ENCODE peak calls at places on chromosomes 16 and 17, in ten cellular contexts. One of them, this sample, is unnamed.

GRCh38 chr16:3256146-3256875 is at the start of gene MEFV:
- DNase-seq in IMR-90: peak; percentile 5
- DNase-seq in transverse colon: peak; percentile 9
- DNase-seq in naive thymus-derived CD4-positive, alpha-beta T cell: no peak
- DNase-seq in HCT116: no peak
- DNase-seq in CD8-positive, alpha-beta T cell: no peak
- DNase-seq in adrenal gland: no peak
- DNase-seq in upper lobe of right lung: no peak
- DNase-seq in cardiac muscle cell: peak; percentile 64
- DNase-seq in spleen: no peak
- DNase-seq in this sample: no peak

GRCh38 chr17:10394201-10394887 is 21.5 kb upstream of the MYH13 start:
- DNase-seq in transverse colon: no peak
- DNase-seq in naive thymus-derived CD4-positive, alpha-beta T cell: no peak
- DNase-seq in HCT116: no peak
- DNase-seq in IMR-90: no peak
- DNase-seq in upper lobe of right lung: no peak
- DNase-seq in adrenal gland: no peak
- DNase-seq in CD8-positive, alpha-beta T cell: no peak
- DNase-seq in cardiac muscle cell: no peak
- DNase-seq in spleen: no peak
- DNase-seq in this sample: no peak

GRCh38 chr17:43874293-43874692 is 27.3 kb downstream of the CD300LG start:
- DNase-seq in naive thymus-derived CD4-positive, alpha-beta T cell: no peak
- DNase-seq in IMR-90: no peak
- DNase-seq in transverse colon: peak; percentile 82
- DNase-seq in cardiac muscle cell: no peak
- DNase-seq in adrenal gland: no peak
- DNase-seq in CD8-positive, alpha-beta T cell: no peak
- DNase-seq in HCT116: no peak
- DNase-seq in upper lobe of right lung: no peak
- DNase-seq in spleen: no peak
- DNase-seq in this sample: no peak

GRCh38 chr17:51684214-51684613 is 423.9 kb downstream of the UTP18 start:
- DNase-seq in upper lobe of right lung: no peak
- DNase-seq in cardiac muscle cell: no peak
- DNase-seq in transverse colon: no peak
- DNase-seq in HCT116: no peak
- DNase-seq in CD8-positive, alpha-beta T cell: no peak
- DNase-seq in IMR-90: no peak
- DNase-seq in adrenal gland: no peak
- DNase-seq in naive thymus-derived CD4-positive, alpha-beta T cell: no peak
- DNase-seq in spleen: no peak
- DNase-seq in this sample: no peak

GRCh38 chr16:67780847-67781547 is 25.4 kb downstream of the RANBP10 start:
- DNase-seq in spleen: no peak
- DNase-seq in CD8-positive, alpha-beta T cell: no peak
- DNase-seq in IMR-90: no peak
- DNase-seq in cardiac muscle cell: no peak
- DNase-seq in upper lobe of right lung: no peak
- DNase-seq in HCT116: no peak
- DNase-seq in naive thymus-derived CD4-positive, alpha-beta T cell: no peak
- DNase-seq in adrenal gland: no peak
- DNase-seq in transverse colon: no peak
- DNase-seq in this sample: no peak

GRCh38 chr17:61296058-61296457 is 103.6 kb upstream of the TBX2 start:
- DNase-seq in naive thymus-derived CD4-positive, alpha-beta T cell: no peak
- DNase-seq in transverse colon: no peak
- DNase-seq in CD8-positive, alpha-beta T cell: no peak
- DNase-seq in spleen: no peak
- DNase-seq in IMR-90: no peak
- DNase-seq in upper lobe of right lung: no peak
- DNase-seq in adrenal gland: no peak
- DNase-seq in cardiac muscle cell: no peak
- DNase-seq in HCT116: no peak
- DNase-seq in this sample: no peak

GRCh38 chr17:38879878-38880727 is 10.2 kb downstream of the LASP1 start:
- DNase-seq in cardiac muscle cell: peak; percentile 87
- DNase-seq in upper lobe of right lung: no peak
- DNase-seq in naive thymus-derived CD4-positive, alpha-beta T cell: peak; percentile 34
- DNase-seq in adrenal gland: peak; percentile 80
- DNase-seq in transverse colon: peak; percentile 41
- DNase-seq in CD8-positive, alpha-beta T cell: no peak
- DNase-seq in HCT116: no peak
- DNase-seq in spleen: no peak
- DNase-seq in IMR-90: peak; percentile 83
- DNase-seq in this sample: no peak

GRCh38 chr16:1929105-1929504 is 10.9 kb upstream of the HS3ST6 start:
- DNase-seq in IMR-90: no peak
- DNase-seq in adrenal gland: no peak
- DNase-seq in CD8-positive, alpha-beta T cell: no peak
- DNase-seq in transverse colon: no peak
- DNase-seq in cardiac muscle cell: peak; percentile 41
- DNase-seq in HCT116: no peak
- DNase-seq in upper lobe of right lung: no peak
- DNase-seq in naive thymus-derived CD4-positive, alpha-beta T cell: no peak
- DNase-seq in spleen: no peak
- DNase-seq in this sample: no peak

DNA sequence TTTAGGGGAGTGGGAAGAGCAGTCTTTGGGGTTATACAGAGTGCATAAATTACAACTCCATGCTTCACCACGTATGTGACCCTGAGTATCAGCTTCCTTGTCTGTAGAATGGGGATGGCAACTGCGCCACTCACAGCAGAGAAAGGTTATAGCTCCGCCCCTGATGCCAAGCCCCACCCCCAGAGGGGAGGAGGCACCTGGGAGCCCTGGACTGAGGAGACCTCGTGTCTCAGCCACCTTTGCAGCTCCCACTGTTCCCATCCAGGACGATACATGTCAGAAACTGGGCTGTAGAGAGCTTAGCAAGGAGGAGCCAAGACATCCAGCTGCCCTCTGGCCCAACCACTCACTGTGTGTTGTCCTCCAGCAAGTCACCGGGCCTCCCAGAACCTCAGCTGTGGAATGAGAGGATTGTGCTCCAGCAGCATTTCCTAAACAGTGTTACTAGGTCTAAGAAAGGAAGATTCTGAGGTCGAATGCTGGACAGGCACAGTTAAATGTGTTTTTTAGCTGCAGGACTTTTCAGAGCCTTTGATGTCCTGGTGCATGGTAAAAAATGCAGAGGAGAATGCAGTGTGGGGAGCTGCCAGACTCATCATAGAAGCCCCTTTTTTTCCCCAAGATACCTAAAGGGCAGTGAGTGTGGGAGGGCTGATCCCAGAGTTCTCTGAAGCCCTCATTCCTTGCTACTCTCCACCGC is 49.4 kb downstream of the BEAN1 start:
- DNase-seq in HCT116: no peak
- DNase-seq in transverse colon: no peak
- DNase-seq in upper lobe of right lung: no peak
- DNase-seq in CD8-positive, alpha-beta T cell: peak; percentile 14
- DNase-seq in naive thymus-derived CD4-positive, alpha-beta T cell: no peak
- DNase-seq in cardiac muscle cell: peak; percentile 23
- DNase-seq in spleen: peak; percentile 82
- DNase-seq in IMR-90: no peak
- DNase-seq in adrenal gland: peak; percentile 45
- DNase-seq in this sample: no peak
- H3K27me3 ChIP-seq in HCT116: no peaks in the 10 kb centered on the region
- H3K27me3 ChIP-seq in transverse colon: peaks cover 14% of the 10 kb centered on the region
- H3K27me3 ChIP-seq in upper lobe of right lung: no peaks in the 10 kb centered on the region
- H3K27me3 ChIP-seq in CD8-positive, alpha-beta T cell: no peaks in the 10 kb centered on the region
- H3K27me3 ChIP-seq in naive thymus-derived CD4-positive, alpha-beta T cell: no peaks in the 10 kb centered on the region
- H3K27me3 ChIP-seq in cardiac muscle cell: peaks cover 7% of the 10 kb centered on the region
- H3K27me3 ChIP-seq in spleen: no peaks in the 10 kb centered on the region
- H3K27me3 ChIP-seq in IMR-90: peaks cover 20% of the 10 kb centered on the region
- H3K27me3 ChIP-seq in adrenal gland: no peaks in the 10 kb centered on the region
- H3K27me3 ChIP-seq in this sample: no peaks in the 10 kb centered on the region

GRCh38 chr16:85826686-85827247 is 27.3 kb downstream of the COX4I1 start:
- DNase-seq in CD8-positive, alpha-beta T cell: no peak
- DNase-seq in IMR-90: no peak
- DNase-seq in cardiac muscle cell: no peak
- DNase-seq in spleen: no peak
- DNase-seq in adrenal gland: no peak
- DNase-seq in transverse colon: no peak
- DNase-seq in HCT116: no peak
- DNase-seq in upper lobe of right lung: no peak
- DNase-seq in naive thymus-derived CD4-positive, alpha-beta T cell: no peak
- DNase-seq in this sample: peak; percentile 24

GRCh38 chr16:85829266-85829665 is 29.8 kb downstream of the COX4I1 start:
- DNase-seq in adrenal gland: no peak
- DNase-seq in CD8-positive, alpha-beta T cell: no peak
- DNase-seq in HCT116: no peak
- DNase-seq in naive thymus-derived CD4-positive, alpha-beta T cell: no peak
- DNase-seq in upper lobe of right lung: no peak
- DNase-seq in transverse colon: no peak
- DNase-seq in IMR-90: no peak
- DNase-seq in cardiac muscle cell: no peak
- DNase-seq in spleen: no peak
- DNase-seq in this sample: peak; percentile 45

GRCh38 chr16:85832578-85833539 is 33.4 kb downstream of the COX4I1 start:
- DNase-seq in spleen: peak; percentile 91
- DNase-seq in adrenal gland: no peak
- DNase-seq in HCT116: no peak
- DNase-seq in naive thymus-derived CD4-positive, alpha-beta T cell: no peak
- DNase-seq in cardiac muscle cell: no peak
- DNase-seq in IMR-90: no peak
- DNase-seq in transverse colon: no peak
- DNase-seq in CD8-positive, alpha-beta T cell: no peak
- DNase-seq in upper lobe of right lung: no peak
- DNase-seq in this sample: no peak

GRCh38 chr16:85828166-85828565 is 28.7 kb downstream of the COX4I1 start:
- DNase-seq in cardiac muscle cell: no peak
- DNase-seq in adrenal gland: no peak
- DNase-seq in CD8-positive, alpha-beta T cell: no peak
- DNase-seq in transverse colon: no peak
- DNase-seq in IMR-90: no peak
- DNase-seq in naive thymus-derived CD4-positive, alpha-beta T cell: no peak
- DNase-seq in spleen: no peak
- DNase-seq in HCT116: no peak
- DNase-seq in upper lobe of right lung: no peak
- DNase-seq in this sample: peak; percentile 35

GRCh38 chr16:85829751-85830445 is 30.4 kb downstream of the COX4I1 start:
- DNase-seq in IMR-90: no peak
- DNase-seq in HCT116: no peak
- DNase-seq in CD8-positive, alpha-beta T cell: no peak
- DNase-seq in spleen: peak; percentile 82
- DNase-seq in cardiac muscle cell: no peak
- DNase-seq in upper lobe of right lung: peak; percentile 82
- DNase-seq in naive thymus-derived CD4-positive, alpha-beta T cell: no peak
- DNase-seq in adrenal gland: peak; percentile 60
- DNase-seq in transverse colon: peak; percentile 43
- DNase-seq in this sample: peak; percentile 73
- H3K27me3 ChIP-seq in IMR-90: peaks cover 49% of the 10 kb centered on the region
- H3K27me3 ChIP-seq in HCT116: peaks cover 4% of the 10 kb centered on the region
- H3K27me3 ChIP-seq in CD8-positive, alpha-beta T cell: peaks cover 3% of the 10 kb centered on the region
- H3K27me3 ChIP-seq in spleen: peaks cover 45% of the 10 kb centered on the region
- H3K27me3 ChIP-seq in cardiac muscle cell: no peaks in the 10 kb centered on the region
- H3K27me3 ChIP-seq in upper lobe of right lung: peaks cover 7% of the 10 kb centered on the region
- H3K27me3 ChIP-seq in naive thymus-derived CD4-positive, alpha-beta T cell: no peaks in the 10 kb centered on the region
- H3K27me3 ChIP-seq in adrenal gland: no peaks in the 10 kb centered on the region
- H3K27me3 ChIP-seq in transverse colon: peaks cover 8% of the 10 kb centered on the region
- H3K27me3 ChIP-seq in this sample: peaks cover 25% of the 10 kb centered on the region

GRCh38 chr16:83728518-83728917 is 79.3 kb upstream of the HSBP1 start:
- DNase-seq in adrenal gland: no peak
- DNase-seq in HCT116: no peak
- DNase-seq in IMR-90: no peak
- DNase-seq in naive thymus-derived CD4-positive, alpha-beta T cell: no peak
- DNase-seq in CD8-positive, alpha-beta T cell: no peak
- DNase-seq in upper lobe of right lung: no peak
- DNase-seq in spleen: no peak
- DNase-seq in cardiac muscle cell: no peak
- DNase-seq in transverse colon: no peak
- DNase-seq in this sample: no peak

GRCh38 chr16:83725313-83725712 is 82.5 kb upstream of the HSBP1 start:
- DNase-seq in adrenal gland: no peak
- DNase-seq in IMR-90: no peak
- DNase-seq in CD8-positive, alpha-beta T cell: no peak
- DNase-seq in spleen: no peak
- DNase-seq in naive thymus-derived CD4-positive, alpha-beta T cell: no peak
- DNase-seq in transverse colon: no peak
- DNase-seq in cardiac muscle cell: no peak
- DNase-seq in HCT116: no peak
- DNase-seq in upper lobe of right lung: no peak
- DNase-seq in this sample: no peak

GRCh38 chr16:83727018-83727417 is 80.8 kb upstream of the HSBP1 start:
- DNase-seq in IMR-90: peak; percentile 57
- DNase-seq in adrenal gland: no peak
- DNase-seq in upper lobe of right lung: no peak
- DNase-seq in transverse colon: no peak
- DNase-seq in cardiac muscle cell: peak; percentile 14
- DNase-seq in spleen: no peak
- DNase-seq in CD8-positive, alpha-beta T cell: no peak
- DNase-seq in naive thymus-derived CD4-positive, alpha-beta T cell: no peak
- DNase-seq in HCT116: no peak
- DNase-seq in this sample: no peak

GRCh38 chr16:83730812-83731211 is 77.0 kb upstream of the HSBP1 start:
- DNase-seq in transverse colon: no peak
- DNase-seq in spleen: no peak
- DNase-seq in cardiac muscle cell: no peak
- DNase-seq in adrenal gland: no peak
- DNase-seq in HCT116: no peak
- DNase-seq in IMR-90: no peak
- DNase-seq in CD8-positive, alpha-beta T cell: no peak
- DNase-seq in upper lobe of right lung: no peak
- DNase-seq in naive thymus-derived CD4-positive, alpha-beta T cell: no peak
- DNase-seq in this sample: no peak

DNA sequence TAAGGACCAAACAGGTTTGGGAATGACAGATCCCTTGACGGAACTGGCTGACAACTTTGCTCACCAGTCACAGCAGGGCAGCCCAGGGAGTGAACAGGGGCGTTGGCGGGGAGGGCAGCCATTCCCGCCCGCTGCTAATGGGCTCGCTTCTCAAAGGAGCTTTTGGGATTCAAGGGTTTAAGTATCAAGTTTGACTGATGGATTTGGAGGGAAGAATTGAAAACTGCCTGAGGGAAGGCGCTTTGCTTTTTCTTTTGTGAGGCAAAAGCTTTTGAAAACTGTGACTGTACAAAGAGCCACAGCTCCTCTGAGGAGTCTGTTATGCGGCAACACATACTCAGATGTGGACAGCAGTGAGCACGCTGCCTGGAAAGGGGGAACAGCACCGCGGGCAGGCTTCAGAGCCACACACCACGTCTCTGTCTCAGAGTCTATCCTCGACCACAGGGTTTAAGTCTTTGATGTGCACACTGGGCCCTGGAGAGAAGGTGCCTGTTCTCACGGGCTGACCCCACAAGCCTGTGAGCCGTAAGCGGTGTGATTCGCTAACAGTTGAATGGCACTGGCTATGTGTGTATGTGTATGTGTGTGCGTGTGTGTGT is 79.9 kb upstream of the HSBP1 start:
- DNase-seq in IMR-90: no peak
- DNase-seq in upper lobe of right lung: no peak
- DNase-seq in transverse colon: no peak
- DNase-seq in naive thymus-derived CD4-positive, alpha-beta T cell: no peak
- DNase-seq in cardiac muscle cell: no peak
- DNase-seq in spleen: no peak
- DNase-seq in CD8-positive, alpha-beta T cell: no peak
- DNase-seq in HCT116: no peak
- DNase-seq in adrenal gland: no peak
- DNase-seq in this sample: no peak
- H3K27me3 ChIP-seq in IMR-90: no peaks in the 10 kb centered on the region
- H3K27me3 ChIP-seq in upper lobe of right lung: no peaks in the 10 kb centered on the region
- H3K27me3 ChIP-seq in transverse colon: no peaks in the 10 kb centered on the region
- H3K27me3 ChIP-seq in naive thymus-derived CD4-positive, alpha-beta T cell: peaks cover 1% of the 10 kb centered on the region
- H3K27me3 ChIP-seq in cardiac muscle cell: no peaks in the 10 kb centered on the region
- H3K27me3 ChIP-seq in spleen: no peaks in the 10 kb centered on the region
- H3K27me3 ChIP-seq in CD8-positive, alpha-beta T cell: no peaks in the 10 kb centered on the region
- H3K27me3 ChIP-seq in HCT116: peaks cover 9% of the 10 kb centered on the region
- H3K27me3 ChIP-seq in adrenal gland: no peaks in the 10 kb centered on the region
- H3K27me3 ChIP-seq in this sample: no peaks in the 10 kb centered on the region

GRCh38 chr17:76473541-76473985 is 6.2 kb downstream of the AANAT start:
- DNase-seq in naive thymus-derived CD4-positive, alpha-beta T cell: no peak
- DNase-seq in spleen: no peak
- DNase-seq in CD8-positive, alpha-beta T cell: no peak
- DNase-seq in cardiac muscle cell: no peak
- DNase-seq in HCT116: no peak
- DNase-seq in upper lobe of right lung: peak; percentile 67
- DNase-seq in transverse colon: no peak
- DNase-seq in IMR-90: no peak
- DNase-seq in adrenal gland: no peak
- DNase-seq in this sample: no peak
- H3K27me3 ChIP-seq in naive thymus-derived CD4-positive, alpha-beta T cell: no peaks in the 10 kb centered on the region
- H3K27me3 ChIP-seq in spleen: no peaks in the 10 kb centered on the region
- H3K27me3 ChIP-seq in CD8-positive, alpha-beta T cell: no peaks in the 10 kb centered on the region
- H3K27me3 ChIP-seq in cardiac muscle cell: no peaks in the 10 kb centered on the region
- H3K27me3 ChIP-seq in HCT116: no peaks in the 10 kb centered on the region
- H3K27me3 ChIP-seq in upper lobe of right lung: no peaks in the 10 kb centered on the region
- H3K27me3 ChIP-seq in transverse colon: no peaks in the 10 kb centered on the region
- H3K27me3 ChIP-seq in IMR-90: no peaks in the 10 kb centered on the region
- H3K27me3 ChIP-seq in adrenal gland: no peaks in the 10 kb centered on the region
- H3K27me3 ChIP-seq in this sample: no peaks in the 10 kb centered on the region